ENCODE peak calls at places on chromosome 13, in four cellular contexts. One of them, this sample, is unnamed.

GRCh38 chr13:97934590-97934989 is 18.9 kb upstream of the IPO5 start:
- DNase-seq in WTC11: no peak
- DNase-seq in PC-9: no peak
- DNase-seq in upper lobe of right lung: no peak
- DNase-seq in this sample: no peak

GRCh38 chr13:92745233-92745632 is 481.4 kb upstream of the GPC6 start:
- DNase-seq in PC-9: no peak
- DNase-seq in upper lobe of right lung: no peak
- DNase-seq in WTC11: no peak
- DNase-seq in this sample: no peak

GRCh38 chr13:41231786-41232185 is 31.6 kb downstream of the MTRF1 start:
- DNase-seq in PC-9: no peak
- DNase-seq in upper lobe of right lung: peak; percentile 71
- DNase-seq in WTC11: no peak
- DNase-seq in this sample: no peak

GRCh38 chr13:76848596-76848995 is 37.6 kb downstream of the KCTD12 start:
- DNase-seq in PC-9: no peak
- DNase-seq in WTC11: no peak
- DNase-seq in upper lobe of right lung: peak; percentile 68
- DNase-seq in this sample: no peak

GRCh38 chr13:26050568-26051230 is 1.1 kb downstream of the SHISA2 start:
- DNase-seq in WTC11: peak; percentile 72
- DNase-seq in upper lobe of right lung: peak; percentile 76
- DNase-seq in PC-9: no peak
- DNase-seq in this sample: peak; percentile 52

GRCh38 chr13:72920097-72920496 is 138.2 kb downstream of the PIBF1 start:
- DNase-seq in upper lobe of right lung: no peak
- DNase-seq in PC-9: no peak
- DNase-seq in WTC11: no peak
- DNase-seq in this sample: no peak

GRCh38 chr13:33351324-33351723 is 65.8 kb upstream of the STARD13 start:
- DNase-seq in upper lobe of right lung: no peak
- DNase-seq in PC-9: no peak
- DNase-seq in WTC11: no peak
- DNase-seq in this sample: no peak

GRCh38 chr13:35718084-35718483 is 241.6 kb upstream of the MAB21L1 start:
- DNase-seq in upper lobe of right lung: no peak
- DNase-seq in WTC11: no peak
- DNase-seq in PC-9: no peak
- DNase-seq in this sample: no peak

GRCh38 chr13:33015791-33016323 is 366 bp upstream of the KL start:
- DNase-seq in upper lobe of right lung: peak; percentile 65
- DNase-seq in PC-9: no peak
- DNase-seq in WTC11: peak; percentile 45
- DNase-seq in this sample: peak; percentile 59

GRCh38 chr13:48263196-48263595 is 30.2 kb downstream of the ITM2B start:
- DNase-seq in WTC11: no peak
- DNase-seq in upper lobe of right lung: no peak
- DNase-seq in PC-9: no peak
- DNase-seq in this sample: no peak

GRCh38 chr13:45737571-45738002 is 35.5 kb downstream of the CBY2 start:
- DNase-seq in WTC11: peak; percentile 59
- DNase-seq in PC-9: no peak
- DNase-seq in upper lobe of right lung: no peak
- DNase-seq in this sample: no peak
- TF ChIP-seq CTCF in WTC11: peak; percentile 57
- TF ChIP-seq CTCF in PC-9: peak; percentile 32
- TF ChIP-seq CTCF in upper lobe of right lung: peak; percentile 12
- TF ChIP-seq CTCF in this sample: peak; percentile 49

DNA sequence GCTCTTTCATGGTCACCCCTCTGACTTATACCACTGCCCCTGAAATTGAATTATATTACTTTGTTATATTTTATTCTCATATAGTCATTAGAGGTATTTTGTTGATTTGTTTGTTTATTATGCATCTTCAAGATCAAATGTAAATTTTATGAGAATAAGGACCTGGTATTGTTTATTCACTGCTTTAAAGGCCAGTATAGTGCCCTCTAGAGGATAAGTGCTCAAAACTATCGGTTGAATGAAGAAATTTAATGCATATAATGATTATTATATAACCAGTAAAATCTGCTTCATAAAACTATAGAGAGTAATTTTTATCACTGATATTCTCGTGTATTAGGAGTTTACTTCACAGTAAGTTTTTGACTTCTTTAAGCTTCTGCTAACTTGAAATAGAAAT is 1401.9 kb downstream of the SLITRK1 start:
- DNase-seq in WTC11: no peak
- DNase-seq in upper lobe of right lung: no peak
- DNase-seq in PC-9: no peak
- DNase-seq in this sample: no peak
- TF ChIP-seq CTCF in WTC11: no peak
- TF ChIP-seq CTCF in upper lobe of right lung: no peak
- TF ChIP-seq CTCF in PC-9: peak; percentile 51
- TF ChIP-seq CTCF in this sample: peak; percentile 51

GRCh38 chr13:24998433-24998832 is 97.5 kb upstream of the PABPC3 start:
- DNase-seq in WTC11: no peak
- DNase-seq in PC-9: no peak
- DNase-seq in upper lobe of right lung: no peak
- DNase-seq in this sample: no peak
- TF ChIP-seq CTCF in WTC11: no peak
- TF ChIP-seq CTCF in PC-9: no peak
- TF ChIP-seq CTCF in upper lobe of right lung: no peak
- TF ChIP-seq CTCF in this sample: no peak

GRCh38 chr13:52004508-52005183 is 6.6 kb downstream of the ATP7B start:
- DNase-seq in PC-9: no peak
- DNase-seq in WTC11: no peak
- DNase-seq in upper lobe of right lung: no peak
- DNase-seq in this sample: no peak
- TF ChIP-seq CTCF in PC-9: no peak
- TF ChIP-seq CTCF in WTC11: no peak
- TF ChIP-seq CTCF in upper lobe of right lung: no peak
- TF ChIP-seq CTCF in this sample: no peak

GRCh38 chr13:37075164-37075563 is 15.7 kb upstream of the SUPT20H start:
- DNase-seq in upper lobe of right lung: no peak
- DNase-seq in PC-9: no peak
- DNase-seq in WTC11: no peak
- DNase-seq in this sample: no peak

GRCh38 chr13:37072024-37072423 is 12.5 kb upstream of the SUPT20H start:
- DNase-seq in PC-9: no peak
- DNase-seq in WTC11: no peak
- DNase-seq in upper lobe of right lung: no peak
- DNase-seq in this sample: no peak

GRCh38 chr13:37076818-37077217 is 17.3 kb upstream of the SUPT20H start:
- DNase-seq in PC-9: no peak
- DNase-seq in upper lobe of right lung: no peak
- DNase-seq in WTC11: no peak
- DNase-seq in this sample: no peak

GRCh38 chr13:37070956-37071355 is 11.5 kb upstream of the SUPT20H start:
- DNase-seq in PC-9: no peak
- DNase-seq in upper lobe of right lung: no peak
- DNase-seq in WTC11: no peak
- DNase-seq in this sample: no peak

GRCh38 chr13:37074703-37075102 is 15.2 kb upstream of the SUPT20H start:
- DNase-seq in WTC11: no peak
- DNase-seq in PC-9: no peak
- DNase-seq in upper lobe of right lung: no peak
- DNase-seq in this sample: no peak
- TF ChIP-seq CTCF in WTC11: no peak
- TF ChIP-seq CTCF in PC-9: peak; percentile 70
- TF ChIP-seq CTCF in upper lobe of right lung: peak; percentile 58
- TF ChIP-seq CTCF in this sample: no peak

GRCh38 chr13:78806457-78806856 is 147.5 kb upstream of the OBI1 start:
- DNase-seq in upper lobe of right lung: no peak
- DNase-seq in PC-9: no peak
- DNase-seq in WTC11: no peak
- DNase-seq in this sample: peak; percentile 12
- TF ChIP-seq CTCF in upper lobe of right lung: peak; percentile 44
- TF ChIP-seq CTCF in PC-9: peak; percentile 49
- TF ChIP-seq CTCF in WTC11: no peak
- TF ChIP-seq CTCF in this sample: peak; percentile 78

This sample was measured in endothelial cell.